ENCODE peak calls at places on chromosomes 11 and 22, in five cellular contexts. X is heart right ventricle; O is GM23248; Y is IMR-90; U is naive thymus-derived CD4-positive, alpha-beta T cell. J is an unnamed sample. For H3K36me3 and H3K9me3, the result is how much of the 10 kb centered on the place peaks cover.

GRCh38 chr11:2077061-2077802 is 62.0 kb downstream of the IGF2 start:
- DNase-seq in X (no peak), O (peak), Y (peak), U (no peak), J (no peak)

GRCh38 chr11:113176561-113176960 is 137.8 kb upstream of the TTC12 start:
- DNase-seq in X (no peak), O (no peak), Y (no peak), U (no peak), J (no peak)

GRCh38 chr11:75237050-75237449 is 3.5 kb upstream of the TPBGL start:
- DNase-seq in X (no peak), O (no peak), Y (no peak), U (no peak), J (no peak)

GRCh38 chr11:12841946-12842630 is 167.0 kb upstream of the RASSF10 start:
- DNase-seq in X (no peak), O (peak), Y (peak), U (no peak), J (no peak)

GRCh38 chr22:39266398-39267030 is 21.7 kb upstream of the PDGFB start:
- DNase-seq in X (no peak), O (peak), Y (peak), U (no peak), J (no peak)

GRCh38 chr11:60396790-60397189 is 531 bp downstream of the MS4A14 start:
- DNase-seq in X (no peak), O (no peak), Y (no peak), U (no peak), J (no peak)

GRCh38 chr11:92473736-92474135 is 249.1 kb downstream of the FAT3 start:
- DNase-seq in X (no peak), O (peak), Y (peak), U (no peak), J (no peak)

GRCh38 chr22:21624120-21624879 is 5.5 kb downstream of the YDJC start:
- DNase-seq in X (peak), O (peak), Y (peak), U (peak), J (no peak)

GRCh38 chr22:44304354-44304753 is 8.4 kb downstream of the SHISAL1 start:
- DNase-seq in X (no peak), O (peak), Y (peak), U (no peak), J (no peak)

GRCh38 chr11:108895579-108896480 is 231.0 kb downstream of the DDX10 start:
- DNase-seq in X (no peak), O (peak), Y (peak), U (no peak), J (no peak)

GRCh38 chr11:133895551-133895950 is 50.2 kb upstream of the SPATA19 start:
- DNase-seq in X (no peak), O (no peak), Y (no peak), U (no peak), J (no peak)

GRCh38 chr11:59706518-59707285 is 6.9 kb downstream of the OR10V1 start:
- DNase-seq in X (no peak), O (peak), Y (peak), U (no peak), J (no peak)

GRCh38 chr11:90704510-90704909 is 481.7 kb upstream of the CHORDC1 start:
- DNase-seq in X (no peak), O (no peak), Y (no peak), U (no peak), J (no peak)

GRCh38 chr11:110472858-110473257 is 43.1 kb downstream of the FDX1 start:
- DNase-seq in X (no peak), O (peak), Y (peak), U (no peak), J (no peak)

GRCh38 chr11:29293825-29294224 is 723.0 kb downstream of the KCNA4 start:
- DNase-seq in X (no peak), O (peak), Y (peak), U (no peak), J (no peak)

GRCh38 chr11:10490398-10491232 is 35.6 kb downstream of the AMPD3 start:
- DNase-seq in X (peak), O (peak), Y (peak), U (no peak), J (no peak)

GRCh38 chr11:93529707-93530467 is 13.3 kb downstream of the SMCO4 start:
- DNase-seq in X (no peak), O (peak), Y (peak), U (no peak), J (no peak)

GRCh38 chr11:131612576-131612975 is 242.2 kb downstream of the NTM start:
- DNase-seq in X (peak), O (no peak), Y (no peak), U (no peak), J (no peak)

GRCh38 chr11:129723146-129723963 is 92.3 kb upstream of the TMEM45B start:
- DNase-seq in X (no peak), O (no peak), Y (no peak), U (no peak), J (no peak)

GRCh38 chr11:73192272-73192671 is 25.8 kb upstream of the P2RY2 start:
- DNase-seq in X (no peak), O (no peak), Y (no peak), U (no peak), J (no peak)

GRCh38 chr11:58059011-58059358 is 28.2 kb downstream of the OR6Q1 start:
- DNase-seq in X (no peak), O (peak), Y (peak), U (no peak), J (no peak)

GRCh38 chr11:77474509-77475070 is 696 bp upstream of the PAK1 start:
- DNase-seq in X (no peak), O (no peak), Y (no peak), U (no peak), J (no peak)

GRCh38 chr22:50519151-50519550 is 6.2 kb downstream of the SCO2 start:
- DNase-seq in X (no peak), O (no peak), Y (no peak), U (no peak), J (no peak)
- H3K36me3 ChIP-seq in X (under half), O (under half), Y (under half), U (under half), J (under half)

DNA sequence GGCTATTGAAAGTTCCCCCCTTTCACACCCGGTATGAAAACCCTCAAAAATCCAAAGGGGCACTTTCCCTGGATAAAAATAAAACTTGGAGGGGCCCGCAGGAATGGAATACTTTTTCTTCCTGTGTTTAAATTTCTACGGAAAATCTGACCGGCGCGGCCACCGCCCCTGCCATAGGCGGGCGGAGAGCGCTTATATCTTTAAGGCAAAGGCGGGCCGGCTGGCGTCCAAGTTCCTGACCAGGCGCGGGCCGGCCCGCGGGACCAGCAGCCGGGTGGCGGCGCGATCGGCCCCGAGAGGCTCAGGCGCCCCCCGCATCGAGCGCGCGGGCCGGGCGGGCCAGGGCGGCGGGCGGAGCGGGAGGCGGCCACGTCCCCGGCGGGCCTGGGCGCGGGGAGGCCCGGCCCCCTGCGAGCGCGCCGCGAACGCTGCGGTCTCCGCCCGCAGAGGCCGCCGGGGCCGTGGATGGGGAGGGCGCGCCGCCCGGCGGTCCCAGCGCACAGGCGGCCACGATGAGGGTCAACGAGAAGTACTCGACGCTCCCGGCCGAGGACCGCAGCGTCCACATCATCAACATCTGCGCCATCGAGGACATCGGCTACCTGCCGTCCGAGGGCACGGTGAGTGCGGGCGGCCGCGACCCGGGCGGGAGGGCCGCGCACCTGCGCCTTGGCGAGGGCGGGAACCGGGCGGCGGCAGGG is at the start of gene ANO1:
- DNase-seq in X (peak), O (peak), Y (peak), U (no peak), J (no peak)
- H3K4me3 ChIP-seq in X (peak), O (no peak), Y (peak), U (no peak), J (no peak)

DNA sequence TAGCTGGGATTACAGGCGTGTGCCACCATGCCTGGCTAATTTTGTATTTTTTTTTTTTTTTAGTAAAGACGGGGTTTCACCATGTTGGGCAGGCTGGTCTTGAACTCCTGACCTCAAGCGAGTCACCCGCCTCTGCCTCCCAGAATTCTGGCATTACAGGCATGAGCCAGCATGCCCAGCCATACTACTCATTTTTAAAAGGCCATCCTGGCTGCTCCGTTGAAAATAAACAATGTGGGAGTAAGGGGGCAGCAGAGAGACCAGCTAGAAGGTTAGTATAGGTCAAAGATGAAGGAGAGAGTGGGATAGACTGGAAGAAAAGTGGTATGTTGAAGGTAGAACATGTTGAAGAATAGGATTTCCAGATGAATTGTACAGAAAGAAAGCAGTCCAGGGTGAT is 17.6 kb upstream of the LIN7C start:
- DNase-seq in X (no peak), O (peak), Y (peak), U (no peak), J (no peak)
- H3K9me3 ChIP-seq in X (under half), O (under half), Y (under half), U (under half), J (under half)

GRCh38 chr22:24370426-24370825 is 57.0 kb upstream of the ADORA2A start:
- DNase-seq in X (no peak), O (peak), Y (no peak), U (no peak), J (no peak)

GRCh38 chr22:24361976-24362646 is 65.3 kb upstream of the ADORA2A start:
- DNase-seq in X (no peak), O (no peak), Y (no peak), U (no peak), J (no peak)

GRCh38 chr22:24363243-24363642 is 64.2 kb upstream of the ADORA2A start:
- DNase-seq in X (no peak), O (no peak), Y (no peak), U (no peak), J (no peak)

DNA sequence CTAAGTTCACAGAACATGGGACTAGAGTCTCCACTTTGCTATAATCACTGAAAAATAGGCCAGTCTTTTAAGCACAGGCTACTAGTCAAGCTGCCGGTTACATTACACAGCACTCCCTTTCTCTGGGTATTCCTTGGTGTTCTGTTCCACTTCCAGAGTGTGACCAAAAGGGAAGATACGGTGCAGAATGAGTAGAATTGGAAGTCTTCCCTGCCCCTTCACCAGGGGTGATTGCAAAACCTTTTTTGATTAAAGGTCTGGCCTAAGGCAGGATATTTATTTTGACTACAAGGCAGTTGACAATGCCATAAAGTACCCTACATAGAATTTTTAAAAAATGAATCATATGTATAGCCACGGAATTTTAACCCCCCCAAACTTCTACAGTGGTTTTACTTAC is 59.6 kb upstream of the ADORA2A start:
- DNase-seq in X (no peak), O (peak), Y (peak), U (no peak), J (no peak)
- H3K36me3 ChIP-seq in X (under half), O (half or more), Y (under half), U (under half), J (under half)

GRCh38 chr22:35016909-35017308 is 49.0 kb upstream of the ISX start:
- DNase-seq in X (no peak), O (no peak), Y (no peak), U (no peak), J (no peak)
- H3K4me3 ChIP-seq in X (no peak), O (no peak), Y (no peak), U (no peak), J (no peak)

DNA sequence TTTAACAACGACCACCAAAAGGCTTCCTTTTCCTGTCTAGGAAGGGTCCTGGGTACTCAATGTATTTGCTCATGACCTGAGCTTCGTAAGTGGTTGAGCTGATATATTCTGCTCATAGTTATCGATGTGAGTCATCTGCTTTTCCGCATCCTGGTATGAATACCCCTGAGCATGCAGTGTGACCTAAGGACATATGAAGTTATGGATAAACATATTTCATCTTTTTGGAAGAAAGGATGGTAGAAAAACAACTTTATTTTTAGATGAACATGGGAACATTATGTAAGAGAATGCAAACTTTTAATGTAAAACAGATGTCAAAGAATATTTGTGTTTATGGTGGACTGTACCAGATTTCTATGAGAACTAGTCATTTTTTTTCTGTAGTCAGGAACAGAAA is 28.4 kb downstream of the TRPC6 start:
- DNase-seq in X (no peak), O (no peak), Y (peak), U (no peak), J (no peak)
- H3K9me3 ChIP-seq in X (under half), O (under half), Y (under half), U (under half), J (under half)

DNA sequence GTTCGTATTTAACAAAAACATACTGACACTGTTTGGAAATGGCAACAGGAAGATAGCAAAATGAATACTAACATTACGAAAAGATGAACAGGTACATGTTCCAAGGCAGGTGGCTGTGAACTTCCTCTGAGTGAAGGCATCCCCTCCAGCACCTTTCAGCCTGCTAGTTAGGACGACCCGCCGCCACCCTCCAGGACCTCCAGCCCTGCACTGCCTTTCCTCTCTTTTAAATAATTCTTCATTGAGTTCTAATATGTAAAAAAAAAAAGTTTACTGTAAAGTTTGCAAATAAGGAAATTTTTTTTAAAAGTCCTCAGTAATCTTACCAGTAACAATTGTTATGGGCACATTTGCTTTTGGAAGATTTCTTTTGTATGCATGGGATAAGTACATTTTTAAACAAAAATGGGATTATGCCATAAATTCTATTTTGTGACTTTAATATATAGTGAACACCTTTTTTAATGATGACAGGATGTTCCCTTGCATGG is 6.0 kb downstream of the NEAT1 start:
- DNase-seq in X (no peak), O (no peak), Y (no peak), U (no peak), J (no peak)
- H3K36me3 ChIP-seq in X (under half), O (under half), Y (under half), U (under half), J (under half)

J was measured in CD8-positive, alpha-beta T cell.